ENCODE peak calls at places on chromosomes 11 and 22, in ten cellular contexts. One of them, this sample, is unnamed.

GRCh38 chr11:35715649-35716048 is 53.1 kb downstream of the TRIM44 start:
- DNase-seq in gastrocnemius medialis: no peak
- DNase-seq in stimulated activated CD4-positive, alpha-beta T cell treated with anti-CD3 and anti-CD28 coated beads, Interleukin-2, amount 100 ng/mL, for 24 hours: no peak
- DNase-seq in T-helper 2 cell: no peak
- DNase-seq in lung: no peak
- DNase-seq in foreskin fibroblast: no peak
- DNase-seq in stimulated activated naive CD4-positive, alpha-beta T cell: no peak
- DNase-seq in NCI-H1105 treated with DMSO at 0.1 percent for 48 hours: no peak
- DNase-seq in activated gamma-delta T cell treated with Interleukin-2 at 50 U/mL for 16 hours: no peak
- DNase-seq in stimulated activated CD8-positive, alpha-beta memory T cell treated with anti-CD3 and anti-CD28 coated beads, Interleukin-15, amount 100 ng/mL, for 1 hour: no peak
- DNase-seq in this sample: no peak

GRCh38 chr11:8792636-8793035 is 110.0 kb downstream of the RPL27A start:
- DNase-seq in stimulated activated naive CD4-positive, alpha-beta T cell: no peak
- DNase-seq in activated gamma-delta T cell treated with Interleukin-2 at 50 U/mL for 16 hours: no peak
- DNase-seq in T-helper 2 cell: no peak
- DNase-seq in foreskin fibroblast: no peak
- DNase-seq in lung: no peak
- DNase-seq in gastrocnemius medialis: no peak
- DNase-seq in NCI-H1105 treated with DMSO at 0.1 percent for 48 hours: no peak
- DNase-seq in stimulated activated CD4-positive, alpha-beta T cell treated with anti-CD3 and anti-CD28 coated beads, Interleukin-2, amount 100 ng/mL, for 24 hours: no peak
- DNase-seq in stimulated activated CD8-positive, alpha-beta memory T cell treated with anti-CD3 and anti-CD28 coated beads, Interleukin-15, amount 100 ng/mL, for 1 hour: no peak
- DNase-seq in this sample: no peak

GRCh38 chr11:12091957-12092558 is 18.3 kb upstream of the MICAL2 start:
- DNase-seq in stimulated activated CD4-positive, alpha-beta T cell treated with anti-CD3 and anti-CD28 coated beads, Interleukin-2, amount 100 ng/mL, for 24 hours: no peak
- DNase-seq in stimulated activated naive CD4-positive, alpha-beta T cell: no peak
- DNase-seq in foreskin fibroblast: no peak
- DNase-seq in activated gamma-delta T cell treated with Interleukin-2 at 50 U/mL for 16 hours: no peak
- DNase-seq in gastrocnemius medialis: no peak
- DNase-seq in NCI-H1105 treated with DMSO at 0.1 percent for 48 hours: no peak
- DNase-seq in T-helper 2 cell: no peak
- DNase-seq in lung: no peak
- DNase-seq in stimulated activated CD8-positive, alpha-beta memory T cell treated with anti-CD3 and anti-CD28 coated beads, Interleukin-15, amount 100 ng/mL, for 1 hour: no peak
- DNase-seq in this sample: no peak

GRCh38 chr22:30859714-30860095 is 108.9 kb downstream of the MORC2 start:
- DNase-seq in gastrocnemius medialis: no peak
- DNase-seq in stimulated activated CD4-positive, alpha-beta T cell treated with anti-CD3 and anti-CD28 coated beads, Interleukin-2, amount 100 ng/mL, for 24 hours: no peak
- DNase-seq in stimulated activated naive CD4-positive, alpha-beta T cell: no peak
- DNase-seq in NCI-H1105 treated with DMSO at 0.1 percent for 48 hours: no peak
- DNase-seq in stimulated activated CD8-positive, alpha-beta memory T cell treated with anti-CD3 and anti-CD28 coated beads, Interleukin-15, amount 100 ng/mL, for 1 hour: no peak
- DNase-seq in foreskin fibroblast: no peak
- DNase-seq in activated gamma-delta T cell treated with Interleukin-2 at 50 U/mL for 16 hours: no peak
- DNase-seq in lung: no peak
- DNase-seq in T-helper 2 cell: no peak
- DNase-seq in this sample: no peak

GRCh38 chr22:17831527-17832251 is 57.4 kb upstream of the BID start:
- DNase-seq in stimulated activated CD8-positive, alpha-beta memory T cell treated with anti-CD3 and anti-CD28 coated beads, Interleukin-15, amount 100 ng/mL, for 1 hour: no peak
- DNase-seq in activated gamma-delta T cell treated with Interleukin-2 at 50 U/mL for 16 hours: no peak
- DNase-seq in gastrocnemius medialis: no peak
- DNase-seq in stimulated activated CD4-positive, alpha-beta T cell treated with anti-CD3 and anti-CD28 coated beads, Interleukin-2, amount 100 ng/mL, for 24 hours: no peak
- DNase-seq in foreskin fibroblast: peak; percentile 10
- DNase-seq in NCI-H1105 treated with DMSO at 0.1 percent for 48 hours: no peak
- DNase-seq in lung: no peak
- DNase-seq in T-helper 2 cell: no peak
- DNase-seq in stimulated activated naive CD4-positive, alpha-beta T cell: no peak
- DNase-seq in this sample: no peak

GRCh38 chr11:122199661-122200060 is 83.6 kb upstream of the BLID start:
- DNase-seq in NCI-H1105 treated with DMSO at 0.1 percent for 48 hours: no peak
- DNase-seq in foreskin fibroblast: no peak
- DNase-seq in stimulated activated naive CD4-positive, alpha-beta T cell: no peak
- DNase-seq in lung: no peak
- DNase-seq in stimulated activated CD8-positive, alpha-beta memory T cell treated with anti-CD3 and anti-CD28 coated beads, Interleukin-15, amount 100 ng/mL, for 1 hour: no peak
- DNase-seq in stimulated activated CD4-positive, alpha-beta T cell treated with anti-CD3 and anti-CD28 coated beads, Interleukin-2, amount 100 ng/mL, for 24 hours: no peak
- DNase-seq in gastrocnemius medialis: no peak
- DNase-seq in T-helper 2 cell: no peak
- DNase-seq in activated gamma-delta T cell treated with Interleukin-2 at 50 U/mL for 16 hours: no peak
- DNase-seq in this sample: no peak

GRCh38 chr11:66708026-66708579 is 20.9 kb downstream of the SPTBN2 start:
- DNase-seq in stimulated activated CD8-positive, alpha-beta memory T cell treated with anti-CD3 and anti-CD28 coated beads, Interleukin-15, amount 100 ng/mL, for 1 hour: no peak
- DNase-seq in lung: no peak
- DNase-seq in gastrocnemius medialis: no peak
- DNase-seq in stimulated activated CD4-positive, alpha-beta T cell treated with anti-CD3 and anti-CD28 coated beads, Interleukin-2, amount 100 ng/mL, for 24 hours: no peak
- DNase-seq in NCI-H1105 treated with DMSO at 0.1 percent for 48 hours: no peak
- DNase-seq in foreskin fibroblast: no peak
- DNase-seq in stimulated activated naive CD4-positive, alpha-beta T cell: no peak
- DNase-seq in activated gamma-delta T cell treated with Interleukin-2 at 50 U/mL for 16 hours: no peak
- DNase-seq in T-helper 2 cell: no peak
- DNase-seq in this sample: no peak

GRCh38 chr11:74319139-74319538 is 7.7 kb upstream of the P4HA3 start:
- DNase-seq in activated gamma-delta T cell treated with Interleukin-2 at 50 U/mL for 16 hours: no peak
- DNase-seq in T-helper 2 cell: no peak
- DNase-seq in gastrocnemius medialis: no peak
- DNase-seq in lung: no peak
- DNase-seq in stimulated activated CD8-positive, alpha-beta memory T cell treated with anti-CD3 and anti-CD28 coated beads, Interleukin-15, amount 100 ng/mL, for 1 hour: no peak
- DNase-seq in foreskin fibroblast: peak; percentile 83
- DNase-seq in stimulated activated naive CD4-positive, alpha-beta T cell: no peak
- DNase-seq in NCI-H1105 treated with DMSO at 0.1 percent for 48 hours: no peak
- DNase-seq in stimulated activated CD4-positive, alpha-beta T cell treated with anti-CD3 and anti-CD28 coated beads, Interleukin-2, amount 100 ng/mL, for 24 hours: no peak
- DNase-seq in this sample: no peak

GRCh38 chr11:74388678-74389327 is 9.4 kb downstream of the PGM2L1 start:
- DNase-seq in activated gamma-delta T cell treated with Interleukin-2 at 50 U/mL for 16 hours: peak; percentile 71
- DNase-seq in stimulated activated CD8-positive, alpha-beta memory T cell treated with anti-CD3 and anti-CD28 coated beads, Interleukin-15, amount 100 ng/mL, for 1 hour: peak; percentile 55
- DNase-seq in NCI-H1105 treated with DMSO at 0.1 percent for 48 hours: peak; percentile 80
- DNase-seq in gastrocnemius medialis: peak; percentile 41
- DNase-seq in T-helper 2 cell: peak; percentile 46
- DNase-seq in stimulated activated CD4-positive, alpha-beta T cell treated with anti-CD3 and anti-CD28 coated beads, Interleukin-2, amount 100 ng/mL, for 24 hours: peak; percentile 59
- DNase-seq in foreskin fibroblast: peak; percentile 44
- DNase-seq in lung: peak; percentile 61
- DNase-seq in stimulated activated naive CD4-positive, alpha-beta T cell: peak; percentile 65
- DNase-seq in this sample: peak; percentile 61

GRCh38 chr11:60887531-60887930 is 18.9 kb downstream of the PRPF19 start:
- DNase-seq in stimulated activated CD4-positive, alpha-beta T cell treated with anti-CD3 and anti-CD28 coated beads, Interleukin-2, amount 100 ng/mL, for 24 hours: peak; percentile 36
- DNase-seq in stimulated activated CD8-positive, alpha-beta memory T cell treated with anti-CD3 and anti-CD28 coated beads, Interleukin-15, amount 100 ng/mL, for 1 hour: peak; percentile 35
- DNase-seq in gastrocnemius medialis: no peak
- DNase-seq in foreskin fibroblast: peak; percentile 42
- DNase-seq in stimulated activated naive CD4-positive, alpha-beta T cell: no peak
- DNase-seq in T-helper 2 cell: peak; percentile 40
- DNase-seq in activated gamma-delta T cell treated with Interleukin-2 at 50 U/mL for 16 hours: peak; percentile 28
- DNase-seq in NCI-H1105 treated with DMSO at 0.1 percent for 48 hours: peak; percentile 47
- DNase-seq in lung: no peak
- DNase-seq in this sample: peak; percentile 44

GRCh38 chr11:31809857-31810778 is 1.0 kb downstream of the PAX6 start:
- DNase-seq in stimulated activated CD4-positive, alpha-beta T cell treated with anti-CD3 and anti-CD28 coated beads, Interleukin-2, amount 100 ng/mL, for 24 hours: no peak
- DNase-seq in T-helper 2 cell: no peak
- DNase-seq in NCI-H1105 treated with DMSO at 0.1 percent for 48 hours: peak; percentile 45
- DNase-seq in activated gamma-delta T cell treated with Interleukin-2 at 50 U/mL for 16 hours: no peak
- DNase-seq in lung: no peak
- DNase-seq in foreskin fibroblast: peak; percentile 35
- DNase-seq in stimulated activated naive CD4-positive, alpha-beta T cell: no peak
- DNase-seq in stimulated activated CD8-positive, alpha-beta memory T cell treated with anti-CD3 and anti-CD28 coated beads, Interleukin-15, amount 100 ng/mL, for 1 hour: no peak
- DNase-seq in gastrocnemius medialis: no peak
- DNase-seq in this sample: peak; percentile 34

GRCh38 chr22:49155809-49156580 is 671.7 kb downstream of the BRD1 start:
- DNase-seq in T-helper 2 cell: no peak
- DNase-seq in lung: no peak
- DNase-seq in activated gamma-delta T cell treated with Interleukin-2 at 50 U/mL for 16 hours: no peak
- DNase-seq in foreskin fibroblast: no peak
- DNase-seq in gastrocnemius medialis: no peak
- DNase-seq in stimulated activated CD8-positive, alpha-beta memory T cell treated with anti-CD3 and anti-CD28 coated beads, Interleukin-15, amount 100 ng/mL, for 1 hour: no peak
- DNase-seq in NCI-H1105 treated with DMSO at 0.1 percent for 48 hours: peak; percentile 26
- DNase-seq in stimulated activated CD4-positive, alpha-beta T cell treated with anti-CD3 and anti-CD28 coated beads, Interleukin-2, amount 100 ng/mL, for 24 hours: no peak
- DNase-seq in stimulated activated naive CD4-positive, alpha-beta T cell: no peak
- DNase-seq in this sample: no peak

GRCh38 chr11:75781831-75782230 is 13.3 kb downstream of the DGAT2 start:
- DNase-seq in lung: no peak
- DNase-seq in stimulated activated CD8-positive, alpha-beta memory T cell treated with anti-CD3 and anti-CD28 coated beads, Interleukin-15, amount 100 ng/mL, for 1 hour: no peak
- DNase-seq in foreskin fibroblast: no peak
- DNase-seq in gastrocnemius medialis: no peak
- DNase-seq in stimulated activated naive CD4-positive, alpha-beta T cell: no peak
- DNase-seq in T-helper 2 cell: no peak
- DNase-seq in NCI-H1105 treated with DMSO at 0.1 percent for 48 hours: no peak
- DNase-seq in stimulated activated CD4-positive, alpha-beta T cell treated with anti-CD3 and anti-CD28 coated beads, Interleukin-2, amount 100 ng/mL, for 24 hours: no peak
- DNase-seq in activated gamma-delta T cell treated with Interleukin-2 at 50 U/mL for 16 hours: no peak
- DNase-seq in this sample: no peak

GRCh38 chr11:32382339-32383049 is 52.8 kb downstream of the WT1 start:
- DNase-seq in stimulated activated CD4-positive, alpha-beta T cell treated with anti-CD3 and anti-CD28 coated beads, Interleukin-2, amount 100 ng/mL, for 24 hours: no peak
- DNase-seq in foreskin fibroblast: no peak
- DNase-seq in stimulated activated CD8-positive, alpha-beta memory T cell treated with anti-CD3 and anti-CD28 coated beads, Interleukin-15, amount 100 ng/mL, for 1 hour: no peak
- DNase-seq in T-helper 2 cell: no peak
- DNase-seq in NCI-H1105 treated with DMSO at 0.1 percent for 48 hours: no peak
- DNase-seq in activated gamma-delta T cell treated with Interleukin-2 at 50 U/mL for 16 hours: no peak
- DNase-seq in stimulated activated naive CD4-positive, alpha-beta T cell: no peak
- DNase-seq in gastrocnemius medialis: no peak
- DNase-seq in lung: no peak
- DNase-seq in this sample: no peak

GRCh38 chr11:33691051-33691864 is 9.4 kb downstream of the C11orf91 start:
- DNase-seq in stimulated activated CD8-positive, alpha-beta memory T cell treated with anti-CD3 and anti-CD28 coated beads, Interleukin-15, amount 100 ng/mL, for 1 hour: no peak
- DNase-seq in stimulated activated CD4-positive, alpha-beta T cell treated with anti-CD3 and anti-CD28 coated beads, Interleukin-2, amount 100 ng/mL, for 24 hours: no peak
- DNase-seq in NCI-H1105 treated with DMSO at 0.1 percent for 48 hours: no peak
- DNase-seq in T-helper 2 cell: no peak
- DNase-seq in lung: no peak
- DNase-seq in foreskin fibroblast: no peak
- DNase-seq in stimulated activated naive CD4-positive, alpha-beta T cell: no peak
- DNase-seq in activated gamma-delta T cell treated with Interleukin-2 at 50 U/mL for 16 hours: no peak
- DNase-seq in gastrocnemius medialis: no peak
- DNase-seq in this sample: no peak

GRCh38 chr11:68043349-68044144 is 4.7 kb downstream of the TCIRG1 start:
- DNase-seq in stimulated activated CD8-positive, alpha-beta memory T cell treated with anti-CD3 and anti-CD28 coated beads, Interleukin-15, amount 100 ng/mL, for 1 hour: no peak
- DNase-seq in lung: no peak
- DNase-seq in gastrocnemius medialis: no peak
- DNase-seq in activated gamma-delta T cell treated with Interleukin-2 at 50 U/mL for 16 hours: no peak
- DNase-seq in foreskin fibroblast: peak; percentile 87
- DNase-seq in T-helper 2 cell: no peak
- DNase-seq in stimulated activated CD4-positive, alpha-beta T cell treated with anti-CD3 and anti-CD28 coated beads, Interleukin-2, amount 100 ng/mL, for 24 hours: no peak
- DNase-seq in NCI-H1105 treated with DMSO at 0.1 percent for 48 hours: no peak
- DNase-seq in stimulated activated naive CD4-positive, alpha-beta T cell: no peak
- DNase-seq in this sample: peak; percentile 63

GRCh38 chr22:40834628-40835027 is 15.5 kb upstream of the SLC25A17 start:
- DNase-seq in gastrocnemius medialis: no peak
- DNase-seq in T-helper 2 cell: no peak
- DNase-seq in foreskin fibroblast: no peak
- DNase-seq in stimulated activated naive CD4-positive, alpha-beta T cell: no peak
- DNase-seq in stimulated activated CD8-positive, alpha-beta memory T cell treated with anti-CD3 and anti-CD28 coated beads, Interleukin-15, amount 100 ng/mL, for 1 hour: no peak
- DNase-seq in lung: no peak
- DNase-seq in stimulated activated CD4-positive, alpha-beta T cell treated with anti-CD3 and anti-CD28 coated beads, Interleukin-2, amount 100 ng/mL, for 24 hours: no peak
- DNase-seq in NCI-H1105 treated with DMSO at 0.1 percent for 48 hours: no peak
- DNase-seq in activated gamma-delta T cell treated with Interleukin-2 at 50 U/mL for 16 hours: no peak
- DNase-seq in this sample: no peak

GRCh38 chr11:79663012-79663411 is 222.2 kb upstream of the TENM4 start:
- DNase-seq in NCI-H1105 treated with DMSO at 0.1 percent for 48 hours: peak; percentile 94
- DNase-seq in activated gamma-delta T cell treated with Interleukin-2 at 50 U/mL for 16 hours: no peak
- DNase-seq in stimulated activated naive CD4-positive, alpha-beta T cell: no peak
- DNase-seq in gastrocnemius medialis: no peak
- DNase-seq in lung: no peak
- DNase-seq in foreskin fibroblast: no peak
- DNase-seq in T-helper 2 cell: no peak
- DNase-seq in stimulated activated CD8-positive, alpha-beta memory T cell treated with anti-CD3 and anti-CD28 coated beads, Interleukin-15, amount 100 ng/mL, for 1 hour: no peak
- DNase-seq in stimulated activated CD4-positive, alpha-beta T cell treated with anti-CD3 and anti-CD28 coated beads, Interleukin-2, amount 100 ng/mL, for 24 hours: no peak
- DNase-seq in this sample: no peak

GRCh38 chr11:104705475-104706195 is 192.6 kb downstream of the CASP12 start:
- DNase-seq in stimulated activated naive CD4-positive, alpha-beta T cell: peak; percentile 88
- DNase-seq in stimulated activated CD4-positive, alpha-beta T cell treated with anti-CD3 and anti-CD28 coated beads, Interleukin-2, amount 100 ng/mL, for 24 hours: peak; percentile 59
- DNase-seq in NCI-H1105 treated with DMSO at 0.1 percent for 48 hours: no peak
- DNase-seq in gastrocnemius medialis: peak; percentile 15
- DNase-seq in activated gamma-delta T cell treated with Interleukin-2 at 50 U/mL for 16 hours: peak; percentile 72
- DNase-seq in lung: peak; percentile 49
- DNase-seq in foreskin fibroblast: no peak
- DNase-seq in T-helper 2 cell: peak; percentile 49
- DNase-seq in stimulated activated CD8-positive, alpha-beta memory T cell treated with anti-CD3 and anti-CD28 coated beads, Interleukin-15, amount 100 ng/mL, for 1 hour: peak; percentile 40
- DNase-seq in this sample: no peak